ENCODE peak calls at places on chromosomes 6 and 20, in eight cellular contexts. H is colonic mucosa, Q is neural progenitor cell, N is AG09309, R is astrocyte of the spinal cord, U is GM12865, D is fibroblast of lung, X is PC-9. Y is an unnamed sample.
A peak's percentile ranks its signal among the peaks of the same experiment; 100 is the strongest.

GRCh38 chr6:90110971-90111370 is 185.7 kb downstream of the BACH2 start:
- DNase-seq in H (no peak), Q (no peak), N (no peak), R (no peak), U (no peak), D (no peak), X (no peak), Y (no peak)

GRCh38 chr6:37525460-37526357 is 26.0 kb upstream of the CCDC167 start:
- DNase-seq in H (no peak), Q (peak; percentile 81), N (no peak), R (peak; percentile 29), U (no peak), D (peak; percentile 35), X (no peak), Y (no peak)

GRCh38 chr20:54657268-54657826 is 182.0 kb downstream of the DOK5 start:
- DNase-seq in H (no peak), Q (no peak), N (no peak), R (no peak), U (no peak), D (no peak), X (no peak), Y (no peak)

GRCh38 chr20:43749734-43750294 is 23.0 kb upstream of the GTSF1L start:
- DNase-seq in H (peak; percentile 84), Q (peak; percentile 82), N (no peak), R (peak; percentile 51), U (peak; percentile 81), D (peak; percentile 39), X (no peak), Y (no peak)

GRCh38 chr6:107244742-107245470 is 129.6 kb upstream of the BEND3 start:
- DNase-seq in H (no peak), Q (no peak), N (no peak), R (no peak), U (no peak), D (no peak), X (no peak), Y (no peak)

GRCh38 chr6:28985396-28986164 is 19.5 kb downstream of the ZNF311 start:
- DNase-seq in H (peak; percentile 88), Q (peak; percentile 97), N (peak; percentile 96), R (peak; percentile 97), U (peak; percentile 11), D (peak; percentile 98), X (peak; percentile 97), Y (peak; percentile 93)

GRCh38 chr6:129875610-129876515 is 14.7 kb upstream of the TMEM244 start:
- DNase-seq in H (no peak), Q (no peak), N (no peak), R (no peak), U (peak; percentile 41), D (no peak), X (no peak), Y (no peak)

GRCh38 chr6:165705941-165706340 is 42.9 kb upstream of the PDE10A start:
- DNase-seq in H (no peak), Q (no peak), N (no peak), R (no peak), U (no peak), D (no peak), X (no peak), Y (no peak)

GRCh38 chr20:25310921-25311728 is 63.2 kb downstream of the PYGB start:
- DNase-seq in H (no peak), Q (no peak), N (no peak), R (peak; percentile 67), U (no peak), D (peak; percentile 95), X (peak; percentile 44), Y (peak; percentile 82)

GRCh38 chr6:24666097-24666615 is 543 bp downstream of the TDP2 start:
- DNase-seq in H (no peak), Q (no peak), N (no peak), R (peak; percentile 48), U (peak; percentile 53), D (peak; percentile 49), X (no peak), Y (no peak)

GRCh38 chr20:48826064-48826463 is 1.7 kb downstream of the PREX1 start:
- DNase-seq in H (no peak), Q (peak; percentile 89), N (no peak), R (no peak), U (no peak), D (no peak), X (no peak), Y (no peak)

GRCh38 chr20:24634855-24635254 is 165.4 kb downstream of the SYNDIG1 start:
- DNase-seq in H (no peak), Q (peak; percentile 34), N (peak; percentile 81), R (peak; percentile 89), U (no peak), D (peak; percentile 90), X (peak; percentile 71), Y (peak; percentile 82)

GRCh38 chr6:104940238-104940880 is 16.5 kb upstream of the LIN28B start:
- DNase-seq in H (no peak), Q (peak; percentile 95), N (no peak), R (no peak), U (no peak), D (no peak), X (no peak), Y (no peak)

GRCh38 chr6:5164092-5164491 is 79.0 kb downstream of the PPP1R3G start:
- DNase-seq in H (no peak), Q (no peak), N (no peak), R (no peak), U (peak; percentile 35), D (no peak), X (no peak), Y (no peak)

GRCh38 chr6:156269751-156270369 is 507.3 kb upstream of the ARID1B start:
- DNase-seq in H (no peak), Q (no peak), N (no peak), R (no peak), U (no peak), D (no peak), X (no peak), Y (no peak)

GRCh38 chr6:169205176-169206160 is 48.2 kb downstream of the THBS2 start:
- DNase-seq in H (no peak), Q (no peak), N (peak; percentile 85), R (peak; percentile 75), U (no peak), D (peak; percentile 89), X (no peak), Y (no peak)

GRCh38 chr6:113995632-113996031 is 24.7 kb upstream of the HDAC2 start:
- DNase-seq in H (peak; percentile 48), Q (peak; percentile 9), N (peak; percentile 92), R (peak; percentile 98), U (peak; percentile 31), D (peak; percentile 99), X (peak; percentile 50), Y (peak; percentile 90)

DNA sequence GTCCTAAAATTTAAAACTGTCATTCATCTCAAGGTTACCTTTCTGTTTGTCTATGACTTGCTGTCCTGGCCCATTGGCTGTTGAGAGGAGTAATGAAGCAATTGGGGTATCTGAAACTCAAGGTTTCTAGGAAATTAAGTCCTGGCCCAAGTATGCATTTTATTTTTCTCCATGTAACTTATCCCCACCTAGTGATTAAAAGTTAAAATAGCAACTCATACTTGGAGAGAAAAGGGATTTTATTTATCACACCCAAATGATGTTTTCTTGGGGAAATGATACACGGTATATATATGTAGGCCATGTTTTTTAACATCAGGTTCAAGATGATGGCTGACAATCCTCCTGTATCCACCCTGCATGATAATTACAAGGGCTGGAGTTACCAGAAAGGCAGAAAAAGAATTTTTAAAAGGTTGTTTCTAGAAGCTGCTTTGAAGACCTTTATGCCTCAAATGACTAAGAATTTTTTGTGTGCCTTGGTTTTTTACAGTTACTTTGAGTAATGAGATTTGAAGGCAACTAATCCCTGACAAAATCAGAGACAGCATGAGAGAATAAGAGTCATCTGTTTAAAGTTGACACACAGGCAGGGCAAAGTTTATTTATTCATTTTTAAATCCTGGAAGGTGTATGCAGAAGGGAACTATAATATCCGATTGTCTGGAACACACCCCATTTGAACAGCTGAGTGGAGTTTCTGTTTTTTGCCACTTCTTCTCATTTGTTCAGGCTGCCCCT is 28.9 kb upstream of the C6orf58 start:
- DNase-seq in H (no peak), Q (no peak), N (no peak), R (no peak), U (no peak), D (no peak), X (peak; percentile 30), Y (no peak)
- TF ChIP-seq CTCF in H (no peak), Q (no peak), N (no peak), R (peak; percentile 31), U (no peak), D (no peak), X (peak; percentile 56), Y (peak; percentile 18)

GRCh38 chr20:34709836-34710567 is 5.9 kb downstream of the TP53INP2 start:
- DNase-seq in H (peak; percentile 77), Q (peak; percentile 90), N (no peak), R (peak; percentile 64), U (no peak), D (peak; percentile 66), X (no peak), Y (no peak)
- TF ChIP-seq CTCF in H (no peak), Q (peak; percentile 57), N (no peak), R (peak; percentile 18), U (peak; percentile 33), D (no peak), X (peak; percentile 32), Y (peak; percentile 52)

GRCh38 chr6:51932956-51933355 is 154.5 kb downstream of the PKHD1 start:
- DNase-seq in H (no peak), Q (no peak), N (no peak), R (no peak), U (no peak), D (no peak), X (no peak), Y (no peak)

GRCh38 chr6:51936536-51936935 is 150.9 kb downstream of the PKHD1 start:
- DNase-seq in H (no peak), Q (no peak), N (no peak), R (no peak), U (no peak), D (no peak), X (no peak), Y (no peak)

GRCh38 chr6:51936941-51937340 is 150.5 kb downstream of the PKHD1 start:
- DNase-seq in H (no peak), Q (no peak), N (no peak), R (no peak), U (no peak), D (no peak), X (no peak), Y (no peak)

GRCh38 chr6:51930602-51931001 is 156.8 kb downstream of the PKHD1 start:
- DNase-seq in H (no peak), Q (no peak), N (no peak), R (no peak), U (no peak), D (no peak), X (no peak), Y (no peak)

GRCh38 chr6:51934098-51934497 is 153.3 kb downstream of the PKHD1 start:
- DNase-seq in H (no peak), Q (peak; percentile 45), N (no peak), R (no peak), U (peak; percentile 40), D (no peak), X (no peak), Y (no peak)
- TF ChIP-seq CTCF in H (no peak), Q (peak; percentile 58), N (peak; percentile 13), R (no peak), U (peak; percentile 57), D (no peak), X (peak; percentile 51), Y (no peak)

GRCh38 chr6:62614442-62614841 is 328.4 kb upstream of the KHDRBS2 start:
- DNase-seq in H (no peak), Q (peak; percentile 15), N (no peak), R (no peak), U (no peak), D (no peak), X (no peak), Y (no peak)
- TF ChIP-seq CTCF in H (no peak), Q (peak; percentile 36), N (no peak), R (no peak), U (peak; percentile 5), D (no peak), X (no peak), Y (no peak)

GRCh38 chr6:579339-579738 is 77.6 kb downstream of the HUS1B start:
- DNase-seq in H (no peak), Q (no peak), N (no peak), R (peak; percentile 26), U (no peak), D (no peak), X (no peak), Y (no peak)
- TF ChIP-seq CTCF in H (no peak), Q (peak; percentile 41), N (peak; percentile 39), R (peak; percentile 49), U (no peak), D (peak; percentile 42), X (no peak), Y (peak; percentile 46)

Y was measured in AG04449.